ENCODE peak calls at places on chromosomes 6 and 20, in ten cellular contexts. D is tibial nerve; E is heart right ventricle; F is CD8-positive, alpha-beta T cell; G is RWPE2; U is heart left ventricle; S is ovary; Z is right lobe of liver; Q is ascending aorta; C is fibroblast of lung. J is an unnamed sample.
A peak's percentile ranks its signal among the peaks of the same experiment; 100 is the strongest.

GRCh38 chr6:20353134-20353533 is 48.5 kb upstream of the E2F3 start:
- DNase-seq in D (no peak), E (no peak), F (no peak), G (no peak), U (no peak), S (no peak), Z (no peak), Q (no peak), C (no peak), J (no peak)

GRCh38 chr20:10443936-10444335 is 8.8 kb downstream of the SLX4IP start:
- DNase-seq in D (no peak), E (no peak), F (no peak), G (no peak), U (no peak), S (no peak), Z (no peak), Q (no peak), C (no peak), J (no peak)

GRCh38 chr6:158622545-158623190 is 21.9 kb downstream of the DYNLT1 start:
- DNase-seq in D (no peak), E (no peak), F (no peak), G (peak; percentile 28), U (no peak), S (no peak), Z (no peak), Q (no peak), C (no peak), J (no peak)

GRCh38 chr6:27038498-27038897 is 209.0 kb upstream of the PRSS16 start:
- DNase-seq in D (no peak), E (no peak), F (no peak), G (no peak), U (no peak), S (no peak), Z (no peak), Q (no peak), C (no peak), J (no peak)

GRCh38 chr6:1110935-1111334 is 201.0 kb upstream of the FOXQ1 start:
- DNase-seq in D (no peak), E (no peak), F (no peak), G (no peak), U (no peak), S (no peak), Z (no peak), Q (no peak), C (no peak), J (no peak)

GRCh38 chr6:36839819-36840379 is 655 bp upstream of the CPNE5 start:
- DNase-seq in D (no peak), E (peak; percentile 62), F (peak; percentile 51), G (no peak), U (peak; percentile 77), S (peak; percentile 69), Z (no peak), Q (no peak), C (no peak), J (no peak)

GRCh38 chr20:53869466-53870258 is 200.7 kb downstream of the BCAS1 start:
- DNase-seq in D (peak; percentile 33), E (peak; percentile 77), F (peak; percentile 74), G (peak; percentile 86), U (peak; percentile 58), S (peak; percentile 40), Z (peak; percentile 83), Q (no peak), C (peak; percentile 73), J (peak; percentile 58)

GRCh38 chr20:24998631-24999445 is 6.3 kb upstream of the APMAP start:
- DNase-seq in D (no peak), E (no peak), F (no peak), G (no peak), U (peak; percentile 17), S (no peak), Z (peak; percentile 33), Q (no peak), C (no peak), J (no peak)

GRCh38 chr6:26657268-26657667 is 2.3 kb downstream of the ZNF322 start:
- DNase-seq in D (no peak), E (no peak), F (no peak), G (no peak), U (no peak), S (no peak), Z (no peak), Q (no peak), C (no peak), J (no peak)

GRCh38 chr20:14337400-14338171 is at the start of gene FLRT3:
- DNase-seq in D (peak; percentile 55), E (peak; percentile 54), F (peak; percentile 8), G (peak; percentile 86), U (peak; percentile 57), S (peak; percentile 77), Z (peak; percentile 89), Q (no peak), C (peak; percentile 98), J (peak; percentile 88)

GRCh38 chr20:34018166-34018565 is 24.5 kb downstream of the RALY start:
- DNase-seq in D (no peak), E (no peak), F (no peak), G (no peak), U (no peak), S (no peak), Z (no peak), Q (no peak), C (peak; percentile 9), J (no peak)

GRCh38 chr20:34022154-34022842 is 28.6 kb downstream of the RALY start:
- DNase-seq in D (no peak), E (no peak), F (no peak), G (no peak), U (no peak), S (no peak), Z (no peak), Q (no peak), C (no peak), J (no peak)

GRCh38 chr20:34024733-34025351 is 31.1 kb downstream of the RALY start:
- DNase-seq in D (no peak), E (no peak), F (no peak), G (no peak), U (no peak), S (no peak), Z (peak; percentile 58), Q (no peak), C (no peak), J (peak; percentile 41)

GRCh38 chr20:34023937-34024732 is 30.4 kb downstream of the RALY start:
- DNase-seq in D (no peak), E (no peak), F (no peak), G (no peak), U (no peak), S (no peak), Z (no peak), Q (no peak), C (no peak), J (no peak)

GRCh38 chr20:34022843-34023234 is 29.1 kb downstream of the RALY start:
- DNase-seq in D (no peak), E (no peak), F (no peak), G (no peak), U (no peak), S (no peak), Z (no peak), Q (no peak), C (no peak), J (no peak)
- H3K4me1 ChIP-seq in D (peaks cover 68% of the 10 kb centered on the region), E (peaks cover 73% of the 10 kb centered on the region), F (peaks cover 30% of the 10 kb centered on the region), G (peaks cover 13% of the 10 kb centered on the region), U (peaks cover 71% of the 10 kb centered on the region), S (peaks cover 24% of the 10 kb centered on the region), Z (peaks cover 32% of the 10 kb centered on the region), Q (peaks cover 42% of the 10 kb centered on the region), C (peaks cover 4% of the 10 kb centered on the region), J (peaks cover 39% of the 10 kb centered on the region)

GRCh38 chr20:38213607-38213940 is 47.0 kb downstream of the KIAA1755 start:
- DNase-seq in D (no peak), E (no peak), F (no peak), G (no peak), U (no peak), S (no peak), Z (no peak), Q (no peak), C (no peak), J (no peak)

GRCh38 chr20:38215789-38216182 is 44.7 kb downstream of the KIAA1755 start:
- DNase-seq in D (no peak), E (no peak), F (no peak), G (no peak), U (no peak), S (no peak), Z (no peak), Q (no peak), C (no peak), J (no peak)

GRCh38 chr20:38216201-38216600 is 44.3 kb downstream of the KIAA1755 start:
- DNase-seq in D (no peak), E (no peak), F (no peak), G (peak; percentile 78), U (peak; percentile 9), S (no peak), Z (no peak), Q (no peak), C (no peak), J (no peak)

GRCh38 chr20:38214256-38214870 is 46.2 kb downstream of the KIAA1755 start:
- DNase-seq in D (no peak), E (no peak), F (no peak), G (peak; percentile 73), U (peak; percentile 14), S (no peak), Z (no peak), Q (no peak), C (no peak), J (no peak)

GRCh38 chr20:38214871-38215788 is 45.4 kb downstream of the KIAA1755 start:
- DNase-seq in D (no peak), E (no peak), F (no peak), G (peak; percentile 79), U (peak; percentile 17), S (no peak), Z (no peak), Q (no peak), C (no peak), J (no peak)
- TF ChIP-seq CTCF in D (no peak), E (no peak), F (no peak), G (peak; percentile 10), U (no peak), S (no peak), Z (no peak), Q (no peak), C (peak; percentile 33), J (no peak)

DNA sequence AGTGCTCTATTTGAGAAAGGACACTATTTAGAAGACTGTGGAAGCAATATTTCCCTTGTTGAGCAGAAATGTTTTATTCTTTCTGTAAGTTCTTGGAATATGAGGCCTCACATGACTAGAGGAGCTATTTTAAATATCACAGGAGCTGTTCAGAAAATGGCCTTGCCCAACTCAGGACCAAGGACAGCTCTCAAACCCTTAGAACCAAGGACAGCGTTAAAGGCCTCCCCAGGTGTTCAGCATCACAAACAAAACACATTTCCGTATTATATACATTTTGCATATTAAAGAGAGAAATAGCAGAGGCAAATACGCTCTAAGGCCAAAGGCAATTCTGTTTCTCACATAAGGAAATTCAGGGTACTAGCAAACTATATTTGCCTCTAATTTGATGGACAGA is 631.4 kb downstream of the CDH26 start:
- DNase-seq in D (no peak), E (peak; percentile 16), F (no peak), G (no peak), U (no peak), S (no peak), Z (no peak), Q (no peak), C (peak; percentile 5), J (no peak)
- H3K9me3 ChIP-seq in D (no peaks in the 10 kb centered on the region), E (no peaks in the 10 kb centered on the region), F (no peaks in the 10 kb centered on the region), G (no peaks in the 10 kb centered on the region), U (no peaks in the 10 kb centered on the region), S (no peaks in the 10 kb centered on the region), Z (no peaks in the 10 kb centered on the region), Q (no peaks in the 10 kb centered on the region), C (no peaks in the 10 kb centered on the region), J (peaks cover 6% of the 10 kb centered on the region)

DNA sequence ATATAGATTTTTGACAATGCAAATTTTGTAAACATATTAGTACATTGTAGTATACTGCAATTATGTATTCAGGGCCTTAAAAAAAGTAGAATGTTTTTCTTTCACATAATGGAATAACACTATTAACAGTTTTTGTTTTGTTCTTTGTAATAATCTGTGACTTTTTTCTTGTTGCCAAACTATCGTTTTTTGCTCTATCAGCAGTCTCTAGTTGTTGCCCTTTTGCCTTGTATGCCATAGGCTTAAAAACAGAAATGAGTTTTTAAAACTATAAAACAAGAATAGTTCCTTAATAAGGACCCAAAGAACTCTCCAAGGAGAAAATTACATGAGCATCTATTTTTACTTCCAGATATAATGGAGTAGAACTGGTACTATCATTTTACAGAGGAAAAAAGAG is 29.5 kb downstream of the REPS1 start:
- DNase-seq in D (no peak), E (no peak), F (no peak), G (no peak), U (no peak), S (no peak), Z (no peak), Q (no peak), C (no peak), J (no peak)
- H3K4me1 ChIP-seq in D (peaks cover 39% of the 10 kb centered on the region), E (peaks cover 28% of the 10 kb centered on the region), F (peaks cover 26% of the 10 kb centered on the region), G (peaks cover 6% of the 10 kb centered on the region), U (peaks cover 40% of the 10 kb centered on the region), S (no peaks in the 10 kb centered on the region), Z (peaks cover 21% of the 10 kb centered on the region), Q (peaks cover 6% of the 10 kb centered on the region), C (peaks cover 2% of the 10 kb centered on the region), J (no peaks in the 10 kb centered on the region)

J was measured in mucosa of descending colon.